ENCODE peak calls at places on chromosomes 4 and X, in seven cellular contexts. A, G, J, R, F, K and B are unnamed samples.
A peak's percentile ranks its signal among the peaks of the same experiment; 100 is the strongest.

GRCh38 chr4:101953949-101954348 is 163.4 kb downstream of the BANK1 start:
- ATAC-seq in A (no peak), G (peak; percentile 89), J (no peak), R (no peak), F (peak; percentile 69), K (no peak), B (no peak)

GRCh38 chr4:150164055-150164454 is 85.8 kb downstream of the DCLK2 start:
- ATAC-seq in A (peak; percentile 89), G (no peak), J (no peak), R (no peak), F (no peak), K (peak; percentile 87), B (no peak)

GRCh38 chr4:121973791-121974190 is 21.9 kb upstream of the TRPC3 start:
- ATAC-seq in A (no peak), G (no peak), J (no peak), R (no peak), F (no peak), K (no peak), B (no peak)

GRCh38 chr4:153521467-153521866 is 55.3 kb downstream of the TMEM131L start:
- ATAC-seq in A (no peak), G (no peak), J (peak; percentile 19), R (no peak), F (no peak), K (no peak), B (no peak)

GRCh38 chr4:113446019-113446418 is 315.5 kb downstream of the CAMK2D start:
- ATAC-seq in A (no peak), G (no peak), J (no peak), R (peak; percentile 79), F (peak; percentile 80), K (no peak), B (no peak)

GRCh38 chr4:76388160-76388908 is 32.6 kb downstream of the CCDC158 start:
- ATAC-seq in A (no peak), G (peak; percentile 73), J (no peak), R (no peak), F (peak; percentile 25), K (no peak), B (no peak)

GRCh38 chr4:173436149-173436579 is 37.2 kb upstream of the SCRG1 start:
- ATAC-seq in A (no peak), G (peak; percentile 65), J (no peak), R (no peak), F (no peak), K (peak; percentile 34), B (peak; percentile 56)

GRCh38 chr4:102439835-102440234 is 61.3 kb upstream of the NFKB1 start:
- ATAC-seq in A (peak; percentile 71), G (no peak), J (no peak), R (no peak), F (no peak), K (peak; percentile 80), B (peak; percentile 50)

GRCh38 chrX:132493095-132493494 is 4.3 kb upstream of the MBNL3 start:
- ATAC-seq in A (no peak), G (no peak), J (no peak), R (no peak), F (no peak), K (no peak), B (no peak)

GRCh38 chr4:173231916-173232315 is 63.3 kb downstream of the GALNT7 start:
- ATAC-seq in A (peak; percentile 66), G (peak; percentile 62), J (no peak), R (peak; percentile 50), F (peak; percentile 95), K (peak; percentile 69), B (no peak)

GRCh38 chr4:8171941-8172924 is 13.6 kb upstream of the ABLIM2 start:
- ATAC-seq in A (no peak), G (no peak), J (peak; percentile 60), R (peak; percentile 64), F (no peak), K (no peak), B (no peak)

GRCh38 chr4:79652232-79652631 is 244.2 kb upstream of the GK2 start:
- ATAC-seq in A (peak; percentile 41), G (no peak), J (no peak), R (no peak), F (no peak), K (peak; percentile 13), B (peak; percentile 75)

GRCh38 chr4:94516067-94516466 is 64.3 kb downstream of the PDLIM5 start:
- ATAC-seq in A (peak; percentile 63), G (no peak), J (no peak), R (peak; percentile 61), F (peak; percentile 27), K (peak; percentile 25), B (no peak)

GRCh38 chrX:6599230-6599629 is 64.3 kb upstream of the VCX3A start:
- ATAC-seq in A (no peak), G (no peak), J (no peak), R (no peak), F (no peak), K (no peak), B (no peak)

GRCh38 chr4:10118355-10119004 is 1.9 kb upstream of the WDR1 start:
- ATAC-seq in A (no peak), G (no peak), J (no peak), R (no peak), F (no peak), K (no peak), B (no peak)

GRCh38 chr4:101014417-101014816 is 332.9 kb downstream of the PPP3CA start:
- ATAC-seq in A (no peak), G (no peak), J (no peak), R (peak; percentile 48), F (no peak), K (no peak), B (no peak)

GRCh38 chrX:102745513-102746133 is 25.1 kb downstream of the GPRASP3 start:
- ATAC-seq in A (no peak), G (peak; percentile 92), J (peak; percentile 25), R (no peak), F (no peak), K (no peak), B (peak; percentile 35)

GRCh38 chr4:6191448-6192130 is 8.8 kb downstream of the JAKMIP1 start:
- ATAC-seq in A (no peak), G (no peak), J (no peak), R (peak; percentile 39), F (no peak), K (no peak), B (no peak)

GRCh38 chr4:10386044-10386443 is 71.2 kb downstream of the ZNF518B start:
- ATAC-seq in A (no peak), G (no peak), J (no peak), R (no peak), F (no peak), K (no peak), B (no peak)

GRCh38 chrX:64853424-64853823 is 122.8 kb downstream of the ZC4H2 start:
- ATAC-seq in A (no peak), G (no peak), J (no peak), R (no peak), F (no peak), K (no peak), B (no peak)